ENCODE peak calls at places on chromosomes 5 and 9, in eight cellular contexts. O, B, C, U, D, Z, Q and J are unnamed samples.

GRCh38 chr5:34011521-34011920 is 3.7 kb upstream of the AMACR start:
- DNase-seq in Q (no peak), O (no peak), U (no peak), D (no peak), Z (no peak), C (no peak), B (no peak), J (no peak)

GRCh38 chr5:139593716-139594319 is 32.7 kb downstream of the UBE2D2 start:
- DNase-seq in C (no peak), D (no peak), Q (peak), U (no peak), O (peak), B (no peak), Z (no peak), J (peak)

GRCh38 chr5:5331838-5332237 is 90.6 kb upstream of the ICE1 start:
- DNase-seq in C (no peak), D (no peak), Q (no peak), O (no peak), U (no peak), Z (no peak), B (no peak), J (no peak)

GRCh38 chr5:173735171-173735570 is 118.7 kb upstream of the BOD1 start:
- DNase-seq in B (no peak), D (no peak), Q (no peak), C (no peak), Z (no peak), U (no peak), O (no peak), J (no peak)

GRCh38 chr9:2414465-2414864 is 207.1 kb upstream of the VLDLR start:
- DNase-seq in Z (no peak), B (no peak), U (no peak), Q (no peak), O (no peak), D (no peak), C (no peak), J (no peak)

GRCh38 chr9:131657456-131657855 is 82.4 kb downstream of the RAPGEF1 start:
- DNase-seq in U (no peak), B (no peak), D (peak), Q (no peak), C (no peak), Z (no peak), O (no peak), J (no peak)

GRCh38 chr5:119389288-119390065 is 33.7 kb downstream of the TNFAIP8 start:
- DNase-seq in C (no peak), O (no peak), U (no peak), Q (no peak), B (no peak), Z (no peak), D (no peak), J (no peak)

GRCh38 chr5:37834542-37835399 is 5.1 kb downstream of the GDNF start:
- DNase-seq in B (no peak), D (no peak), C (no peak), O (no peak), U (no peak), Q (no peak), Z (no peak), J (no peak)

GRCh38 chr5:148805323-148806290 is 20.8 kb upstream of the ADRB2 start:
- DNase-seq in U (no peak), C (no peak), Z (no peak), Q (no peak), B (peak), O (no peak), D (peak), J (no peak)

GRCh38 chr5:139422307-139422893 is 16.9 kb downstream of the DNAJC18 start:
- DNase-seq in B (no peak), Z (no peak), U (no peak), O (peak), D (peak), Q (peak), C (peak), J (peak)